ENCODE peak calls at places on chromosomes 1 and 21, in four cellular contexts. B, H, D and S are unnamed samples.

GRCh38 chr21:29302340-29302991 is 3.7 kb downstream of the BACH1 start:
- DNase-seq in H (no peak), D (no peak), B (no peak), S (no peak)

GRCh38 chr1:3992103-3992556 is 92.1 kb upstream of the C1orf174 start:
- DNase-seq in B (peak), H (no peak), D (no peak), S (no peak)

GRCh38 chr1:113874017-113874879 is 2.7 kb upstream of the PTPN22 start:
- DNase-seq in B (peak), D (no peak), H (peak), S (no peak)

GRCh38 chr1:198018529-198018928 is 101.4 kb downstream of the LHX9 start:
- DNase-seq in B (peak), H (no peak), D (no peak), S (no peak)

GRCh38 chr1:239389703-239390102 is 3.3 kb downstream of the CHRM3 start:
- DNase-seq in H (no peak), B (no peak), D (no peak), S (no peak)

GRCh38 chr21:34536311-34536710 is 24.3 kb upstream of the KCNE1 start:
- DNase-seq in B (no peak), D (no peak), H (no peak), S (no peak)

GRCh38 chr1:199742547-199742946 is 285.0 kb upstream of the NR5A2 start:
- DNase-seq in B (peak), H (no peak), D (no peak), S (no peak)

GRCh38 chr1:1091344-1092148 is 17.4 kb upstream of the RNF223 start:
- DNase-seq in B (no peak), H (peak), D (no peak), S (peak)

GRCh38 chr1:86739901-86740507 is 35.6 kb downstream of the SH3GLB1 start:
- DNase-seq in H (no peak), B (no peak), D (no peak), S (no peak)

GRCh38 chr1:110440877-110441276 is 10.1 kb upstream of the PROK1 start:
- DNase-seq in B (no peak), H (no peak), D (no peak), S (no peak)

GRCh38 chr1:151934048-151934493 is 24.8 kb upstream of the THEM4 start:
- DNase-seq in H (peak), B (peak), D (no peak), S (no peak)

GRCh38 chr1:223760833-223761232 is 48.5 kb downstream of the CAPN2 start:
- DNase-seq in D (no peak), H (no peak), B (no peak), S (no peak)

GRCh38 chr1:92952714-92953113 is 8.5 kb downstream of the DIPK1A start:
- DNase-seq in D (no peak), H (no peak), B (no peak), S (no peak)

GRCh38 chr1:12627308-12627707 is 9.3 kb upstream of the DHRS3 start:
- DNase-seq in H (no peak), B (no peak), D (no peak), S (no peak)

GRCh38 chr1:208131631-208132286 is 112.4 kb downstream of the PLXNA2 start:
- DNase-seq in H (no peak), B (no peak), D (no peak), S (no peak)

GRCh38 chr1:211630236-211631081 is 45.0 kb downstream of the NEK2 start:
- DNase-seq in H (no peak), B (no peak), D (peak), S (no peak)

GRCh38 chr1:172477216-172477615 is 33.3 kb upstream of the PIGC start:
- DNase-seq in B (no peak), H (no peak), D (no peak), S (no peak)

GRCh38 chr1:171134194-171134924 is 43.7 kb downstream of the FMO3 start:
- DNase-seq in D (no peak), H (no peak), B (no peak), S (no peak)

GRCh38 chr1:84709175-84709574 is 18.9 kb upstream of the SSX2IP start:
- DNase-seq in B (no peak), H (no peak), D (no peak), S (no peak)

GRCh38 chr1:7121622-7121988 is 336.4 kb downstream of the CAMTA1 start:
- DNase-seq in B (no peak), D (peak), H (peak), S (peak)

GRCh38 chr1:9957726-9958125 is 14.5 kb downstream of the NMNAT1 start:
- DNase-seq in H (no peak), B (peak), D (no peak), S (no peak)

GRCh38 chr1:166488327-166488726 is 321.5 kb upstream of the FAM78B start:
- DNase-seq in H (no peak), D (no peak), B (no peak), S (no peak)

GRCh38 chr1:74964508-74964907 is 169.7 kb upstream of the LHX8 start:
- DNase-seq in D (no peak), B (peak), H (no peak), S (no peak)

GRCh38 chr1:228146761-228147693 is 2.7 kb upstream of the GJC2 start:
- DNase-seq in H (no peak), B (no peak), D (peak), S (no peak)

GRCh38 chr1:94090761-94091160 is 30.2 kb downstream of the ABCA4 start:
- DNase-seq in H (no peak), B (no peak), D (no peak), S (no peak)
- TF ChIP-seq CTCF in H (no peak), B (no peak), D (no peak), S (no peak)

DNA sequence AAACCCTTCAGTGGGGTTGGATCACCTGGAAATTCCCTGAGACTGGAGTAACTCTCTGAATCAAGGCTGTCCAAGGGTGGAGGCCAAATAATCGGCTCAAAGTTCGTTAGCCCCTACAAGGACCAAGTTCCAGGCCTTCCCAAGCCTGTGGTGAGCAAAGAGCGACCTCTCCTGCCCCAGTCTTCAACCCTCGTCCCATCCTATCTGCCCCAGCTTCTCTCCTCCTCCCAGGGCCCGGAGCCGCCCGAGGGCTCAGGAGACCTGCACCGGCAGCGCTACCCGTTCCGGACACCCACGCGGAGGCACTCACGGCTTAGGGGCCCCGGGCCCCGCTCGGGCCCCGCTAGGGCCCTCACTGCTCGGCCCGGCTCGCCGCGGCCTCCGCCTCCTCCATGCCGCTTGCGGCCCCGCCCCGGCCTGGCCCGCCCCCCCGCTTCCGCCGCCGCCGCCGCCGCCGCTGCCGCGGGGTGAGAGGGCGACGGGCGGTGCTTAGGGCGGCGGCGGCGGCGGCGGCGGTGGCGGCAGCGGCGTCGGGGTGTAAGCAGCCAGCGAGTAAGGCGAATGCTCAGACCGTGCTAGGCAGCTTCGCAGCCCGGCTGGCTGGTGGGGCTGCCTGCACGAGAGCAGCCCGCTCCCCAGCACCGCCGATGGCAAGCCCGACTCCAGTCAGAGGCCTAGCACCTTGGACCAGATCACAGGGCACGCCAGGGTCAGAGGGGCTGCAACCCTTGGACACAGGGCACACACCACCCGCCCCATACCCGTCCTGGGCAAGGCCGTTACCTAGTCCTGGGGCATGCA is at the start of gene POMGNT1:
- DNase-seq in B (peak), D (peak), H (peak), S (peak)
- TF ChIP-seq POLR2A in B (peak), D (no peak), H (peak), S (peak)

GRCh38 chr1:39638965-39639332 is 494 bp downstream of the HEYL start:
- DNase-seq in D (no peak), B (no peak), H (no peak), S (no peak)

GRCh38 chr1:39640861-39641260 is 1.4 kb upstream of the HEYL start:
- DNase-seq in D (peak), H (no peak), B (no peak), S (no peak)

GRCh38 chr1:39637301-39637700 is 2.1 kb downstream of the HEYL start:
- DNase-seq in H (no peak), D (no peak), B (no peak), S (no peak)

GRCh38 chr1:39642796-39643195 is 3.4 kb upstream of the HEYL start:
- DNase-seq in D (no peak), H (no peak), B (no peak), S (no peak)

GRCh38 chr1:39639333-39640130 is at the start of gene HEYL:
- DNase-seq in D (peak), B (peak), H (peak), S (no peak)
- TF ChIP-seq CTCF in D (peak), B (peak), H (peak), S (no peak)

GRCh38 chr1:216903389-216903754 is 180.1 kb upstream of the ESRRG start:
- DNase-seq in H (no peak), B (no peak), D (no peak), S (no peak)

GRCh38 chr1:216902669-216903388 is 179.6 kb upstream of the ESRRG start:
- DNase-seq in D (no peak), B (no peak), H (no peak), S (no peak)

GRCh38 chr1:216900116-216900620 is 176.9 kb upstream of the ESRRG start:
- DNase-seq in H (no peak), B (no peak), D (no peak), S (no peak)

GRCh38 chr1:216894499-216894898 is 171.3 kb upstream of the ESRRG start:
- DNase-seq in B (no peak), D (no peak), H (no peak), S (no peak)

DNA sequence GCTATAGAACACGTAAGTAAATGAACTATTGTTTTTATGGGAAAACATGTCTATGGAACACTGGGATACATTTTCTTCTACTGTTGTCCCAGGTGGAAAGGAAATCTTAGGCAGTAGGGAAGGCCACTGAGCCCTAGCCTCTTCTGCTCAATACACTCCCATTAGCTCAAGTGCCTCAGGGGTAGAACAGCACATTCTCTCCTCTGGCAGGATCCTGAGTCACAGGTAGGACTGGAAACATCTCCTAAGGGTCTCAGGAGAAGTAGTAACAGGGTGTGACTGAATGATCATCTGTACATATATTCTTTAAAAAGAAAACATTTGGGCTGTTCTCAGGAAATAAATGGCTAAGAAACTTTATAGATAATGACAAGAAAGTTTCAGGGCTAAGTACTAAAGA is 175.6 kb upstream of the ESRRG start:
- DNase-seq in D (no peak), B (no peak), H (no peak), S (no peak)
- TF ChIP-seq POLR2A in D (no peak), B (no peak), H (no peak), S (no peak)

DNA sequence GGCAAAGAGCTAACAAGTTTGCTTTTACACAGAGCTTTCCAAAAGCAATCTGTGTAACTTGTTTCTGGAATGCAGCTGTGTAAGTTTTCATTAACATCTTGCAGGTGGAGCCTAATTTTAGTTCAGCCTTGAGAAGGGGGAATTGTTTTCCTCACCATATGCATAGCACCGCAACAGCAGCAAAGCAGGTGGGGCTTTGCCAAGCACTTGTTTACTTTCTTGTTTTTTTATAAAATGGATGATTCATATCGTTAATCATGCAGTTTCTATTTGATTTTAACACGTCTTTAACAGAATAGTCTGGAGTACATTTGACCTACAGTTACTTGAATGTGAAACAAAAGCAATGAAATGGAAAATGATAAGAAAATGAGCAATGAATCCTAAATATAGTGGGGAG is 119.2 kb upstream of the ADGRL2 start:
- DNase-seq in B (no peak), D (no peak), H (no peak), S (no peak)
- TF ChIP-seq CTCF in B (no peak), D (no peak), H (no peak), S (no peak)

DNA sequence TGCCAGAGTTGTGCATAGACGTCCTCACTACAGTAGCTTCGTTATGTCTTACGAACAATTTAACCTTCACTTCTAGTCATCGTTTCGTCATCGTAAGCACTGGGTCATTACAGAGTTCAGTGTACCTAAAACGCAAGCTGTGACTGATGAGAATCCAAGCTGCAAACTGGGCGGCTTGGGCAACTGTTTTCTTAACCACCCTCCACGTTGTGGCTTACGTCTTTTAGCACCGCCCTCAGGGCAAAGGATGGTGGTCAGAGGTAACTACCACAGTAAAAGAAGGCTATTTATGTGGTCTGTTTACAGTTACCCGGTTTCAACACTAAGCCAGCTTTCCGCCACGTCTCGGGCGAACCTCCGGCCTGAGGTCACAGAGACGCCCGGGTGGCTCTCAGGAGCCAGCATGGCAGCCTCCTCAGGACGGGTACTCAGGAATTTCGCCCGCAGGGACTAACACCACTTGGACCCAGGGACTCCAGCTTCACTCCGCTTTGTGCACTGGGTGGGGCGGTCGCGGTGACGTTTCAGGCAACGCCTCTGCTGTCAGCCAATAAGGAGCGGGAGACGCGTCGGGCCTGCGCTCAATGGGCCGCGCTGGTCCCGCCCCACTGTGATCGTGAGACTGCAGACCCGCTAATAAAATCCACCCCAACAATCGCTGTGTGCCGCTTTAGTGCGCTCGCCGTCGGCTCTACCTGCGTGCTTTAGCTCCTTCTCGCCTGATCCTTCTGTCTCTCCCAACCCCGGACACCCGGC is at the start of gene CTH:
- DNase-seq in H (peak), D (peak), B (peak), S (peak)
- TF ChIP-seq POLR2A in H (peak), D (peak), B (peak), S (peak)

GRCh38 chr1:63454269-63454668 is 68.8 kb downstream of the ITGB3BP start:
- DNase-seq in B (peak), D (no peak), H (no peak), S (no peak)
- TF ChIP-seq CTCF in B (no peak), D (no peak), H (no peak), S (no peak)